ENCODE peak calls at places on chromosomes 13 and 19, in ten cellular contexts. Z, Q, C, E, L, H, O, F, P and R are unnamed samples.

GRCh38 chr19:3852614-3853254 is 16.1 kb downstream of the ZFR2 start:
- DNase-seq in F (no peak), Z (peak; percentile 84), P (peak; percentile 14), L (peak; percentile 53), C (no peak), Q (peak; percentile 86), O (peak; percentile 60), E (no peak), H (no peak), R (peak; percentile 47)

GRCh38 chr13:65535360-65535759 is 1694.8 kb downstream of the PCDH9 start:
- DNase-seq in Q (no peak), C (no peak), Z (no peak), O (no peak), F (no peak), P (no peak), H (no peak), L (no peak), E (no peak), R (no peak)

GRCh38 chr13:67353031-67353430 is 122.9 kb upstream of the PCDH9 start:
- DNase-seq in C (no peak), Z (no peak), O (no peak), L (no peak), H (no peak), Q (no peak), P (no peak), F (no peak), E (no peak), R (no peak)

GRCh38 chr19:10603084-10603872 is 16.2 kb upstream of the AP1M2 start:
- DNase-seq in F (no peak), Q (no peak), L (peak; percentile 79), O (no peak), H (no peak), Z (peak; percentile 29), P (peak; percentile 42), E (peak; percentile 56), C (peak; percentile 85), R (no peak)

GRCh38 chr19:10007366-10007765 is 2.9 kb downstream of the COL5A3 start:
- DNase-seq in E (no peak), Z (no peak), H (peak; percentile 44), F (no peak), L (peak; percentile 65), P (peak; percentile 16), Q (peak; percentile 6), C (no peak), O (peak; percentile 47), R (no peak)

GRCh38 chr19:45781282-45782161 is 768 bp downstream of the DMPK start:
- DNase-seq in O (no peak), F (no peak), L (peak; percentile 69), P (peak; percentile 89), Z (no peak), C (no peak), Q (no peak), H (no peak), E (no peak), R (no peak)

GRCh38 chr19:29831041-29831548 is 19.3 kb downstream of the CCNE1 start:
- DNase-seq in P (no peak), C (peak; percentile 82), E (no peak), O (no peak), L (no peak), H (no peak), F (no peak), Z (no peak), Q (no peak), R (no peak)

GRCh38 chr19:44308011-44308410 is 3.2 kb upstream of the ZNF235 start:
- DNase-seq in O (no peak), P (no peak), L (no peak), Q (peak; percentile 22), Z (peak; percentile 22), H (no peak), F (no peak), E (no peak), C (no peak), R (no peak)

GRCh38 chr19:56896041-56896440 is 55.5 kb upstream of the PEG3 start:
- DNase-seq in Z (no peak), E (no peak), C (no peak), O (no peak), L (no peak), H (no peak), F (no peak), P (no peak), Q (no peak), R (no peak)

GRCh38 chr13:36054041-36054440 is 77.1 kb downstream of the DCLK1 start:
- DNase-seq in F (no peak), P (no peak), H (no peak), Q (no peak), E (no peak), C (no peak), Z (no peak), L (no peak), O (no peak), R (no peak)

GRCh38 chr13:51534075-51534817 is 50.0 kb upstream of the WDFY2 start:
- DNase-seq in Q (no peak), E (peak; percentile 68), L (no peak), H (no peak), C (peak; percentile 39), P (no peak), F (peak; percentile 20), Z (no peak), O (no peak), R (no peak)

DNA sequence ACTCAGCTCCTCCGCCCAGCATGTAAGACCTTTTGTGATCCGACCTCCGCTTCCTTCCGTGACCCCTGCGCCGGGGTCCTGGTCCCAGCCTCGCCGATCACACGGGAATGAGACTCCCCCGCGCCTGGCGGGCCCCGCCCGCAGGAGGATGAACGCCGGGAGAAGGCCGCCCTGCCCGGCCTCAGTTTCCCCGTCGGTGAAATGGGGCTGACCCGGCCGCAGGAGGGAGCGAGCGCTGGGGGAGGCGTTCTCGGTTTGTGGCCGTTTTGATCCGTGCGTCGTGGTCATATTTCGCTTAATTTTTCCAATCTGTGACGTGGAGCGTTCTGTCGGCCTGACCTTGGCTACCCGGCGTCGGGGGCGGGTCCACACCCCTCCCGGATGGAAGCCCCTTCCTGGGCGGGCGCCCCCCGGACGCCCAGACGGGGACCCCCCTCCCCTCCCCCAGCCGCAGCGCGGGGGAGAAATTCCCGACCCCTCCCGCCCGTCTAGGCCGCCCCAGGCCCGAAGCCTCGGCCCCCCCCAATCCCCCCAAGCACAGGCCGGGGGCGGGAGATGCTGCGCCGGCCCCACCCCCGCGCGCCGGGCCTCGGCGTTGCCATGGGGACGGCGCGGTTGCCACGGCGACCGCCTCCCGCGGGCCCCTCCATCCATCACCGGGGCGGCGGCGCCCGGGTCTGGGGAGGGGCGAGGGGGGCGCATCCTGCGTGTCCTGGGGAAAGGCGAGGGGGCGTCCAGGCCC is 11.1 kb downstream of the PALM start:
- DNase-seq in P (no peak), Z (no peak), F (peak; percentile 60), L (peak; percentile 96), O (no peak), C (no peak), E (no peak), H (peak; percentile 71), Q (no peak), R (no peak)
- H3K4me3 ChIP-seq in P (no peak overlapping the region), Z (no peak overlapping the region), F (no peak overlapping the region), L (no peak overlapping the region), O (no peak overlapping the region), C (no peak overlapping the region), E (no peak overlapping the region), H (peak overlapping the region; percentile 2), Q (no peak overlapping the region), R (no peak overlapping the region)

GRCh38 chr13:45310341-45311138 is 30.4 kb downstream of the TPT1 start:
- DNase-seq in Z (no peak), E (no peak), O (no peak), C (no peak), Q (no peak), P (no peak), L (no peak), H (no peak), F (no peak), R (no peak)
- H3K4me3 ChIP-seq in Z (peak overlapping the region; percentile 29), E (no peak overlapping the region), O (no peak overlapping the region), C (peak overlapping the region; percentile 56), Q (no peak overlapping the region), P (no peak overlapping the region), L (no peak overlapping the region), H (peak overlapping the region; percentile 35), F (peak overlapping the region; percentile 54), R (peak overlapping the region; percentile 45)

GRCh38 chr19:15122331-15123030 is 15.3 kb downstream of the SYDE1 start:
- DNase-seq in F (no peak), L (peak; percentile 28), Z (no peak), Q (no peak), E (no peak), P (no peak), H (no peak), C (no peak), O (no peak), R (no peak)

GRCh38 chr19:15125232-15126067 is 18.2 kb downstream of the SYDE1 start:
- DNase-seq in F (peak; percentile 95), Q (peak; percentile 96), E (peak; percentile 98), Z (peak; percentile 99), P (peak; percentile 98), L (peak; percentile 100), H (peak; percentile 98), O (peak; percentile 95), C (peak; percentile 96), R (peak; percentile 92)

GRCh38 chr19:15124572-15125231 is 17.5 kb downstream of the SYDE1 start:
- DNase-seq in Q (no peak), P (peak; percentile 49), H (no peak), F (no peak), O (no peak), Z (no peak), C (peak; percentile 20), E (no peak), L (peak; percentile 93), R (no peak)

GRCh38 chr19:15123031-15123890 is 16.1 kb downstream of the SYDE1 start:
- DNase-seq in L (no peak), P (no peak), Z (no peak), C (no peak), H (no peak), Q (no peak), E (no peak), F (no peak), O (no peak), R (no peak)

DNA sequence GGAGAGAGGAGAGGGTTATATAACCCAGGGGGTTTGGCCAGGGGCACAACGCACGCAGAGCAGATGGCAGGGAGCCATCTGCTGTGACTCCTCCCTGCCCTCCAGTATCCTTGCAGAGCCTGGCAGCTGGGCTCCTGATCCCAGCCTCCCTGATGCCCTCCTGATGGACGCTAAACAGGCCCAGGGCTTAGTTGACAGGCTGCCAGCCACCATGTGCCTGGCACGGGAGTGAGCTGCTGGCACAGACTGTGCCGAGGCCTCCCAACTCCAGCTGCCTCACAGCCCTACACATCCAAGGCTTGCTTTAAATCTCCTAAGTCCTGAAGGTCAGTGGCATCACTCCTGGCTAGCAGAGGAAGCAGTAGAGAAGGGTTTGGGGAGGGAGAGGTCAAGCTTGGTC is 16.7 kb downstream of the SYDE1 start:
- DNase-seq in L (peak; percentile 30), P (peak; percentile 78), Z (no peak), O (no peak), F (peak; percentile 74), H (no peak), E (no peak), Q (no peak), C (no peak), R (no peak)
- H3K4me3 ChIP-seq in L (no peak overlapping the region), P (no peak overlapping the region), Z (no peak overlapping the region), O (no peak overlapping the region), F (peak overlapping the region; percentile 66), H (no peak overlapping the region), E (no peak overlapping the region), Q (peak overlapping the region; percentile 93), C (no peak overlapping the region), R (peak overlapping the region; percentile 96)

DNA sequence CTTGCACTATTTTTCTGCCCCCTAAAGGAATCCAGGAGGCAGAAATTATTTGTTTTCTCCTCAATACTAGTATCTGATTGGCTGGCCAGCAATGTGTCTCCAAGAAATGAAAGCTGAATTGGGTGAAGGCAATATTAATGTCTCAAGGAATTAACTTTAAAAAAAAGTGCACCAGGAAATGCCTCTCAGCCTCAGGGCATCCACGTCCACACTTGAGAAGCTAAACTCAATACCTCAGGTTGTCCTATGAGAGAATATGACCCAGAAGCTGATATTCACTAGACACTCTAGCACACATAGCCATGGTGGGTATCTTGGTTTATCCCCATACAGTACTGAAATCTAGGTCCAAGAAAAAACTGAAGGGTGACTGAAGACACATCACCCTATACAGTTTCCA is 2.1 kb downstream of the ZNF91 start:
- DNase-seq in F (no peak), Q (no peak), L (no peak), C (no peak), P (no peak), E (no peak), Z (no peak), H (no peak), O (no peak), R (no peak)
- H3K4me3 ChIP-seq in F (no peak overlapping the region), Q (no peak overlapping the region), L (no peak overlapping the region), C (no peak overlapping the region), P (no peak overlapping the region), E (no peak overlapping the region), Z (no peak overlapping the region), H (no peak overlapping the region), O (no peak overlapping the region), R (no peak overlapping the region)